ENCODE peak calls at places on chromosomes 3 and 15, in nine cellular contexts. One of them, this sample, is unnamed.

GRCh38 chr3:96813134-96813819 is 1.1 kb upstream of the EPHA6 start:
- DNase-seq in lower lobe of right lung: peak; percentile 65
- DNase-seq in mucosa of descending colon: peak; percentile 61
- DNase-seq in fibroblast of lung: peak; percentile 49
- DNase-seq in heart left ventricle: peak; percentile 70
- DNase-seq in SK-N-SH: peak; percentile 82
- DNase-seq in cardiac muscle cell: peak; percentile 75
- DNase-seq in neural progenitor cell: peak; percentile 93
- DNase-seq in SJCRH30: peak; percentile 75
- DNase-seq in this sample: no peak

GRCh38 chr3:45665101-45665572 is 24.1 kb upstream of the SACM1L start:
- DNase-seq in lower lobe of right lung: no peak
- DNase-seq in mucosa of descending colon: peak; percentile 69
- DNase-seq in fibroblast of lung: peak; percentile 43
- DNase-seq in heart left ventricle: peak; percentile 60
- DNase-seq in SK-N-SH: peak; percentile 56
- DNase-seq in cardiac muscle cell: peak; percentile 38
- DNase-seq in neural progenitor cell: peak; percentile 60
- DNase-seq in SJCRH30: peak; percentile 71
- DNase-seq in this sample: no peak

GRCh38 chr15:34828145-34828911 is 33.0 kb upstream of the ACTC1 start:
- DNase-seq in lower lobe of right lung: no peak
- DNase-seq in mucosa of descending colon: no peak
- DNase-seq in fibroblast of lung: no peak
- DNase-seq in heart left ventricle: no peak
- DNase-seq in SK-N-SH: no peak
- DNase-seq in cardiac muscle cell: no peak
- DNase-seq in neural progenitor cell: no peak
- DNase-seq in SJCRH30: no peak
- DNase-seq in this sample: no peak

GRCh38 chr3:12560505-12561188 is 3.8 kb downstream of the MKRN2 start:
- DNase-seq in lower lobe of right lung: no peak
- DNase-seq in mucosa of descending colon: no peak
- DNase-seq in fibroblast of lung: no peak
- DNase-seq in heart left ventricle: no peak
- DNase-seq in SK-N-SH: no peak
- DNase-seq in cardiac muscle cell: no peak
- DNase-seq in neural progenitor cell: no peak
- DNase-seq in SJCRH30: no peak
- DNase-seq in this sample: no peak

GRCh38 chr3:189304465-189305341 is 132.9 kb downstream of the TPRG1 start:
- DNase-seq in lower lobe of right lung: peak; percentile 63
- DNase-seq in mucosa of descending colon: peak; percentile 83
- DNase-seq in fibroblast of lung: no peak
- DNase-seq in heart left ventricle: no peak
- DNase-seq in SK-N-SH: no peak
- DNase-seq in cardiac muscle cell: peak; percentile 13
- DNase-seq in neural progenitor cell: no peak
- DNase-seq in SJCRH30: peak; percentile 30
- DNase-seq in this sample: no peak

GRCh38 chr15:80264031-80264430 is 12.0 kb upstream of the CTXND1 start:
- DNase-seq in lower lobe of right lung: no peak
- DNase-seq in mucosa of descending colon: no peak
- DNase-seq in fibroblast of lung: peak; percentile 31
- DNase-seq in heart left ventricle: no peak
- DNase-seq in SK-N-SH: no peak
- DNase-seq in cardiac muscle cell: peak; percentile 31
- DNase-seq in neural progenitor cell: peak; percentile 25
- DNase-seq in SJCRH30: peak; percentile 26
- DNase-seq in this sample: no peak

GRCh38 chr3:123583563-123583962 is 1.3 kb downstream of the HACD2 start:
- DNase-seq in lower lobe of right lung: no peak
- DNase-seq in mucosa of descending colon: no peak
- DNase-seq in fibroblast of lung: no peak
- DNase-seq in heart left ventricle: no peak
- DNase-seq in SK-N-SH: no peak
- DNase-seq in cardiac muscle cell: no peak
- DNase-seq in neural progenitor cell: no peak
- DNase-seq in SJCRH30: no peak
- DNase-seq in this sample: no peak

GRCh38 chr15:83491486-83491885 is 44.3 kb downstream of the SH3GL3 start:
- DNase-seq in lower lobe of right lung: no peak
- DNase-seq in mucosa of descending colon: no peak
- DNase-seq in fibroblast of lung: no peak
- DNase-seq in heart left ventricle: no peak
- DNase-seq in SK-N-SH: no peak
- DNase-seq in cardiac muscle cell: no peak
- DNase-seq in neural progenitor cell: no peak
- DNase-seq in SJCRH30: no peak
- DNase-seq in this sample: no peak

GRCh38 chr3:155270485-155271342 is 22.8 kb downstream of the STRIT1 start:
- DNase-seq in lower lobe of right lung: no peak
- DNase-seq in mucosa of descending colon: no peak
- DNase-seq in fibroblast of lung: peak; percentile 4
- DNase-seq in heart left ventricle: no peak
- DNase-seq in SK-N-SH: no peak
- DNase-seq in cardiac muscle cell: peak; percentile 4
- DNase-seq in neural progenitor cell: no peak
- DNase-seq in SJCRH30: peak; percentile 81
- DNase-seq in this sample: no peak

GRCh38 chr15:32657198-32657886 is 15.8 kb downstream of the SCG5 start:
- DNase-seq in lower lobe of right lung: no peak
- DNase-seq in mucosa of descending colon: peak; percentile 31
- DNase-seq in fibroblast of lung: no peak
- DNase-seq in heart left ventricle: no peak
- DNase-seq in SK-N-SH: no peak
- DNase-seq in cardiac muscle cell: no peak
- DNase-seq in neural progenitor cell: no peak
- DNase-seq in SJCRH30: no peak
- DNase-seq in this sample: no peak

GRCh38 chr3:3015472-3016089 is 94.6 kb downstream of the IL5RA start:
- DNase-seq in lower lobe of right lung: no peak
- DNase-seq in mucosa of descending colon: peak; percentile 35
- DNase-seq in fibroblast of lung: peak; percentile 31
- DNase-seq in heart left ventricle: no peak
- DNase-seq in SK-N-SH: peak; percentile 58
- DNase-seq in cardiac muscle cell: peak; percentile 24
- DNase-seq in neural progenitor cell: peak; percentile 63
- DNase-seq in SJCRH30: peak; percentile 52
- DNase-seq in this sample: no peak

GRCh38 chr3:18812316-18812715 is 336.0 kb upstream of the KCNH8 start:
- DNase-seq in lower lobe of right lung: no peak
- DNase-seq in mucosa of descending colon: no peak
- DNase-seq in fibroblast of lung: no peak
- DNase-seq in heart left ventricle: no peak
- DNase-seq in SK-N-SH: no peak
- DNase-seq in cardiac muscle cell: peak; percentile 83
- DNase-seq in neural progenitor cell: no peak
- DNase-seq in SJCRH30: peak; percentile 20
- DNase-seq in this sample: peak; percentile 41

GRCh38 chr3:16174389-16174788 is at the start of gene GALNT15:
- DNase-seq in lower lobe of right lung: peak; percentile 71
- DNase-seq in mucosa of descending colon: peak; percentile 51
- DNase-seq in fibroblast of lung: peak; percentile 99
- DNase-seq in heart left ventricle: peak; percentile 93
- DNase-seq in SK-N-SH: peak; percentile 82
- DNase-seq in cardiac muscle cell: peak; percentile 97
- DNase-seq in neural progenitor cell: peak; percentile 25
- DNase-seq in SJCRH30: peak; percentile 75
- DNase-seq in this sample: peak; percentile 99

GRCh38 chr15:38389924-38390542 is 63.9 kb upstream of the FAM98B start:
- DNase-seq in lower lobe of right lung: peak; percentile 57
- DNase-seq in mucosa of descending colon: peak; percentile 89
- DNase-seq in fibroblast of lung: peak; percentile 61
- DNase-seq in heart left ventricle: peak; percentile 36
- DNase-seq in SK-N-SH: peak; percentile 51
- DNase-seq in cardiac muscle cell: peak; percentile 70
- DNase-seq in neural progenitor cell: peak; percentile 70
- DNase-seq in SJCRH30: peak; percentile 80
- DNase-seq in this sample: no peak

GRCh38 chr3:13379191-13379830 is 40.8 kb downstream of the NUP210 start:
- DNase-seq in lower lobe of right lung: no peak
- DNase-seq in mucosa of descending colon: no peak
- DNase-seq in fibroblast of lung: peak; percentile 57
- DNase-seq in heart left ventricle: peak; percentile 67
- DNase-seq in SK-N-SH: no peak
- DNase-seq in cardiac muscle cell: peak; percentile 73
- DNase-seq in neural progenitor cell: no peak
- DNase-seq in SJCRH30: peak; percentile 9
- DNase-seq in this sample: peak; percentile 30

GRCh38 chr15:63593705-63594671 is 3.2 kb upstream of the FBXL22 start:
- DNase-seq in lower lobe of right lung: no peak
- DNase-seq in mucosa of descending colon: no peak
- DNase-seq in fibroblast of lung: no peak
- DNase-seq in heart left ventricle: no peak
- DNase-seq in SK-N-SH: no peak
- DNase-seq in cardiac muscle cell: no peak
- DNase-seq in neural progenitor cell: no peak
- DNase-seq in SJCRH30: no peak
- DNase-seq in this sample: no peak

GRCh38 chr3:68059628-68060027 is 405.2 kb upstream of the SUCLG2 start:
- DNase-seq in lower lobe of right lung: no peak
- DNase-seq in mucosa of descending colon: no peak
- DNase-seq in fibroblast of lung: no peak
- DNase-seq in heart left ventricle: no peak
- DNase-seq in SK-N-SH: no peak
- DNase-seq in cardiac muscle cell: no peak
- DNase-seq in neural progenitor cell: no peak
- DNase-seq in SJCRH30: no peak
- DNase-seq in this sample: no peak

DNA sequence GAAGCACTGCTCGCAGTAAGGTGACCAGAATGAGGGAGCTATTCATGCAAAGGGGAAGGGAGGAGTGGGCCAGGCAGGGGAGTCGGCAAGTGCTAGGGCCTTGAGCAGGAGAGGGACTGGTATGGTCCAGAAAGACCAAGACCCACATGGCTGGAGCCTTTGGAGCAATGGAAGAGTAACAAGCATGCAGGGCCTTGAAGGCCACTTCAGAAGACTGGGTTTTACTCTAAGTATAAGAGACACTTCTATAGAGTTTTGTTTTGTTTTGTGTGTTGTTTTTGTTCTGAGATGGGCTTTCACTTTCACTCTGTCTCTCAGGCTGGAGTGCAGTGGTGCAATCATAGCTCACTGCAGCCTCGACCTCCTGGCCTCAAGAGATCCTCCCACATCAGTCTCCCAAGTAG is 42.0 kb downstream of the BFSP2 start:
- DNase-seq in lower lobe of right lung: no peak
- DNase-seq in mucosa of descending colon: no peak
- DNase-seq in fibroblast of lung: no peak
- DNase-seq in heart left ventricle: no peak
- DNase-seq in SK-N-SH: no peak
- DNase-seq in cardiac muscle cell: peak; percentile 8
- DNase-seq in neural progenitor cell: no peak
- DNase-seq in SJCRH30: no peak
- DNase-seq in this sample: no peak
- H3K4me3 ChIP-seq in lower lobe of right lung: no peak overlapping the region
- H3K4me3 ChIP-seq in mucosa of descending colon: no peak overlapping the region
- H3K4me3 ChIP-seq in fibroblast of lung: no peak overlapping the region
- H3K4me3 ChIP-seq in heart left ventricle: no peak overlapping the region
- H3K4me3 ChIP-seq in SK-N-SH: no peak overlapping the region
- H3K4me3 ChIP-seq in cardiac muscle cell: no peak overlapping the region
- H3K4me3 ChIP-seq in neural progenitor cell: no peak overlapping the region
- H3K4me3 ChIP-seq in SJCRH30: no peak overlapping the region
- H3K4me3 ChIP-seq in this sample: no peak overlapping the region

DNA sequence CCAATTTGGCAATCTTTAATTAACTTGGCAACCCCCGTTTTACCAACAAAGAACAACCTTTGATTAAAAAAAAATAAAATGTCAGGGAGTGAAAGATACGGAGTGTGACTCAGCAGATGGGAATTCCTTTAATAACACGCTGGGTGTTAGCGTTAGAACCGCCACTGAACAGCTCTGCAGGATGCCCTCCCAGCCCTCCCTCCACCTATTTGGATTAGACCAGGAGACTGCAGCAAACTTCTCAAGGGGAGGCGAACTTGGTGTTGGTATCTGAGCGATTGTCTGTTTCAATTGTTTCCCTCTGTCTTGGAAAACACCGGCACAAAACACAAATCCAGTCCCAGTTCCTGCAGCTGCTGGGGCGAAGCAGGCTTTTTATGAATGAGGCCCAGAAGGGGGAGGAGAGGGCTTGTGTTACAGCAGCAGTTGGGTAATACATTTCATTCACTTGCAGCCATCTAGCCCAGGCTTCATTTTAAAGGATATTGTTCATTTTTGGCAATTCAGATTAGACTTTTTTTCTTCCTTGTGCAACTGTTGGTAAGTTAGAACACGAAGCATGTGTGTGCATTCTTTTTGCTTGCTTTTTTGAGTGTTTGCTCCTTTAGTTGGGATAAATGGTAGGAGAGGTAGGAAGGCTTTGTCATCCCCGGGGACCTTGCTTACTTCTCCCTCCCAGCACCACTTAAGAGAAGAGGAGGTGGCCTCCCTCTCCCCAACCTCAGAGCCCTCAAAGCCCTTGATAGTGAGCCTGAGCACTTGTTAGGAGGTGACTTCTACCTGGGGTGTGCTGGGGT is 152.3 kb downstream of the IGF1R start:
- DNase-seq in lower lobe of right lung: no peak
- DNase-seq in mucosa of descending colon: peak; percentile 47
- DNase-seq in fibroblast of lung: peak; percentile 95
- DNase-seq in heart left ventricle: peak; percentile 51
- DNase-seq in SK-N-SH: peak; percentile 44
- DNase-seq in cardiac muscle cell: peak; percentile 94
- DNase-seq in neural progenitor cell: peak; percentile 76
- DNase-seq in SJCRH30: peak; percentile 92
- DNase-seq in this sample: peak; percentile 79
- H3K4me3 ChIP-seq in lower lobe of right lung: no peak overlapping the region
- H3K4me3 ChIP-seq in mucosa of descending colon: no peak overlapping the region
- H3K4me3 ChIP-seq in fibroblast of lung: no peak overlapping the region
- H3K4me3 ChIP-seq in heart left ventricle: no peak overlapping the region
- H3K4me3 ChIP-seq in SK-N-SH: peak overlapping the region; percentile 18
- H3K4me3 ChIP-seq in cardiac muscle cell: no peak overlapping the region
- H3K4me3 ChIP-seq in neural progenitor cell: peak overlapping the region; percentile 44
- H3K4me3 ChIP-seq in SJCRH30: peak overlapping the region; percentile 45
- H3K4me3 ChIP-seq in this sample: peak overlapping the region; percentile 5

GRCh38 chr3:179332240-179332639 is 9.4 kb downstream of the ZNF639 start:
- DNase-seq in lower lobe of right lung: no peak
- DNase-seq in mucosa of descending colon: no peak
- DNase-seq in fibroblast of lung: no peak
- DNase-seq in heart left ventricle: no peak
- DNase-seq in SK-N-SH: no peak
- DNase-seq in cardiac muscle cell: no peak
- DNase-seq in neural progenitor cell: no peak
- DNase-seq in SJCRH30: no peak
- DNase-seq in this sample: no peak
- H3K4me3 ChIP-seq in lower lobe of right lung: no peak overlapping the region
- H3K4me3 ChIP-seq in mucosa of descending colon: no peak overlapping the region
- H3K4me3 ChIP-seq in fibroblast of lung: no peak overlapping the region
- H3K4me3 ChIP-seq in heart left ventricle: no peak overlapping the region
- H3K4me3 ChIP-seq in SK-N-SH: no peak overlapping the region
- H3K4me3 ChIP-seq in cardiac muscle cell: no peak overlapping the region
- H3K4me3 ChIP-seq in neural progenitor cell: no peak overlapping the region
- H3K4me3 ChIP-seq in SJCRH30: no peak overlapping the region
- H3K4me3 ChIP-seq in this sample: no peak overlapping the region

DNA sequence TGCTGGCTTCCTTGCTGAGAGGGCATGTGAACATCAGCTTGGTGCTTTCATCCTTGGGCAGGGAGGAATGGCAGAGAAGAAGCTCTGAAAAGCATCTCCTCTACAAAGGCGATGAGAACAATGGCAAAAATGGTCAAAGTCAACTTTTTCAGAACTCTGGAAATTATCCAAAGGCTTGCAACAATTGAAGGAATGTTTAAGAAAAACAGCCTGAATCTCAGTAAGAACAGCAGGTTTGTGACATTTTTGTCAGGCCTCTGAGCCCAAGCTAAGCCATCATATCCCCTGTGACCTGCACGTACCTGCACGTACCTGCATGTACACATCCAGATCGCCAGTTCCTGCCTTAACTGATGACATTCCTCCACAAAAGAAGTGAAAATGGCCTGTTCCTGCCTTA is 51.8 kb downstream of the ONECUT1 start:
- DNase-seq in lower lobe of right lung: no peak
- DNase-seq in mucosa of descending colon: no peak
- DNase-seq in fibroblast of lung: no peak
- DNase-seq in heart left ventricle: no peak
- DNase-seq in SK-N-SH: no peak
- DNase-seq in cardiac muscle cell: peak; percentile 15
- DNase-seq in neural progenitor cell: no peak
- DNase-seq in SJCRH30: no peak
- DNase-seq in this sample: no peak
- H3K4me3 ChIP-seq in lower lobe of right lung: no peak overlapping the region
- H3K4me3 ChIP-seq in mucosa of descending colon: no peak overlapping the region
- H3K4me3 ChIP-seq in fibroblast of lung: no peak overlapping the region
- H3K4me3 ChIP-seq in heart left ventricle: no peak overlapping the region
- H3K4me3 ChIP-seq in SK-N-SH: no peak overlapping the region
- H3K4me3 ChIP-seq in cardiac muscle cell: no peak overlapping the region
- H3K4me3 ChIP-seq in neural progenitor cell: no peak overlapping the region
- H3K4me3 ChIP-seq in SJCRH30: no peak overlapping the region
- H3K4me3 ChIP-seq in this sample: no peak overlapping the region

This sample was measured in skeletal muscle cell.